ENCODE peak calls at places on chromosome 1, in eight cellular contexts. W is heart right ventricle; D is psoas muscle; R is transverse colon; T is lung; H is CD4-positive, alpha-beta memory T cell; I is PC-9; F is prostate gland. U is an unnamed sample.

GRCh38 chr1:115069186-115069585 is 20.1 kb downstream of the TSPAN2 start:
- DNase-seq in W (no peak), D (no peak), R (no peak), T (no peak), H (no peak), I (peak; percentile 37), F (no peak), U (no peak)

GRCh38 chr1:174023438-174023837 is 1.3 kb upstream of the RC3H1 start:
- DNase-seq in W (no peak), D (no peak), R (peak; percentile 73), T (peak; percentile 40), H (peak; percentile 14), I (peak; percentile 63), F (peak; percentile 78), U (no peak)

GRCh38 chr1:28986296-28986910 is 72.0 kb downstream of the EPB41 start:
- DNase-seq in W (no peak), D (no peak), R (no peak), T (no peak), H (no peak), I (no peak), F (no peak), U (no peak)

GRCh38 chr1:16163882-16164820 is 8.3 kb upstream of the EPHA2 start:
- DNase-seq in W (no peak), D (no peak), R (no peak), T (no peak), H (no peak), I (peak; percentile 70), F (no peak), U (no peak)

GRCh38 chr1:231929311-231929710 is 302.7 kb downstream of the DISC1 start:
- DNase-seq in W (no peak), D (no peak), R (no peak), T (no peak), H (no peak), I (no peak), F (no peak), U (no peak)

GRCh38 chr1:173914366-173914871 is 2.7 kb downstream of the SERPINC1 start:
- DNase-seq in W (no peak), D (no peak), R (peak; percentile 28), T (no peak), H (no peak), I (peak; percentile 23), F (no peak), U (no peak)

GRCh38 chr1:176701151-176701866 is 238.3 kb downstream of the PAPPA2 start:
- DNase-seq in W (no peak), D (no peak), R (no peak), T (no peak), H (no peak), I (no peak), F (no peak), U (no peak)

GRCh38 chr1:116881879-116882520 is 27.7 kb upstream of the PTGFRN start:
- DNase-seq in W (no peak), D (peak; percentile 54), R (peak; percentile 30), T (peak; percentile 51), H (peak; percentile 20), I (peak; percentile 31), F (no peak), U (peak; percentile 44)

GRCh38 chr1:159879977-159880376 is 17.5 kb upstream of the VSIG8 start:
- DNase-seq in W (no peak), D (no peak), R (no peak), T (no peak), H (no peak), I (no peak), F (no peak), U (no peak)

GRCh38 chr1:2135425-2135824 is 59.1 kb downstream of the FAAP20 start:
- DNase-seq in W (peak; percentile 76), D (peak; percentile 35), R (peak; percentile 45), T (peak; percentile 80), H (no peak), I (peak; percentile 95), F (peak; percentile 61), U (no peak)

GRCh38 chr1:12028957-12029511 is 9.7 kb downstream of the MIIP start:
- DNase-seq in W (no peak), D (no peak), R (no peak), T (no peak), H (no peak), I (no peak), F (no peak), U (no peak)

GRCh38 chr1:186082235-186082937 is 292.7 kb downstream of the TPR start:
- DNase-seq in W (peak; percentile 38), D (peak; percentile 60), R (peak; percentile 86), T (peak; percentile 83), H (no peak), I (peak; percentile 49), F (peak; percentile 54), U (peak; percentile 94)

GRCh38 chr1:1304331-1305299 is 3.1 kb downstream of the ACAP3 start:
- DNase-seq in W (peak; percentile 76), D (peak; percentile 77), R (peak; percentile 78), T (peak; percentile 51), H (no peak), I (peak; percentile 53), F (peak; percentile 69), U (peak; percentile 78)

GRCh38 chr1:66788231-66788939 is 12.7 kb downstream of the INSL5 start:
- DNase-seq in W (no peak), D (no peak), R (no peak), T (no peak), H (peak; percentile 27), I (peak; percentile 13), F (no peak), U (no peak)

GRCh38 chr1:179728266-179728665 is 14.8 kb upstream of the FAM163A start:
- DNase-seq in W (no peak), D (no peak), R (no peak), T (no peak), H (no peak), I (no peak), F (no peak), U (no peak)

GRCh38 chr1:212452323-212453155 is 19.8 kb downstream of the NENF start:
- DNase-seq in W (peak; percentile 58), D (peak; percentile 26), R (no peak), T (no peak), H (no peak), I (no peak), F (no peak), U (no peak)

GRCh38 chr1:70090875-70091274 is 114.5 kb downstream of the LRRC40 start:
- DNase-seq in W (no peak), D (no peak), R (no peak), T (no peak), H (no peak), I (peak; percentile 8), F (no peak), U (no peak)

GRCh38 chr1:17016317-17016661 is 4.6 kb upstream of the ATP13A2 start:
- DNase-seq in W (no peak), D (no peak), R (no peak), T (no peak), H (no peak), I (no peak), F (no peak), U (no peak)

DNA sequence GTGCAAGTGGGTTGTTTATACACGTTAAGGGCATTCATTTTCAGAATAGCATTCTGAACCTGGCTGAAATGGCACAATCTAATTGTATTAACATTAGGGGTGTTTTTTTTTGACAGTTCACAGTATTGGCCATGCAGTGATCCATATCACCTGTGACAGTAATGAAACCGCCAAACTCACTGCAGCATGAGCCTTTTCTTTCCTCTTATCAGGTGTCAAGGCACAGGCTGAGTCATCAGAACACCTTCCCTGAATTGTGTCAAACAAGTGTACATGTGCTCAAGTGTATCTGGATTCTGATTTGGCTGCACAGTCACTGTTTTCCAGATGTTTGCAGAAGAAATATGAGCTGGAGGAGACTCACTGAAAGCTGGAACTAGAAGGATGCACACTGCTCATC is 47.7 kb upstream of the C8B start:
- DNase-seq in W (no peak), D (no peak), R (no peak), T (no peak), H (no peak), I (no peak), F (no peak), U (no peak)
- H3K4me1 ChIP-seq in W (peaks cover 14% of the 10 kb centered on the region), D (peaks cover 5% of the 10 kb centered on the region), R (no peaks in the 10 kb centered on the region), T (no peaks in the 10 kb centered on the region), H (no peaks in the 10 kb centered on the region), I (no peaks in the 10 kb centered on the region), F (no peaks in the 10 kb centered on the region), U (no peaks in the 10 kb centered on the region)

DNA sequence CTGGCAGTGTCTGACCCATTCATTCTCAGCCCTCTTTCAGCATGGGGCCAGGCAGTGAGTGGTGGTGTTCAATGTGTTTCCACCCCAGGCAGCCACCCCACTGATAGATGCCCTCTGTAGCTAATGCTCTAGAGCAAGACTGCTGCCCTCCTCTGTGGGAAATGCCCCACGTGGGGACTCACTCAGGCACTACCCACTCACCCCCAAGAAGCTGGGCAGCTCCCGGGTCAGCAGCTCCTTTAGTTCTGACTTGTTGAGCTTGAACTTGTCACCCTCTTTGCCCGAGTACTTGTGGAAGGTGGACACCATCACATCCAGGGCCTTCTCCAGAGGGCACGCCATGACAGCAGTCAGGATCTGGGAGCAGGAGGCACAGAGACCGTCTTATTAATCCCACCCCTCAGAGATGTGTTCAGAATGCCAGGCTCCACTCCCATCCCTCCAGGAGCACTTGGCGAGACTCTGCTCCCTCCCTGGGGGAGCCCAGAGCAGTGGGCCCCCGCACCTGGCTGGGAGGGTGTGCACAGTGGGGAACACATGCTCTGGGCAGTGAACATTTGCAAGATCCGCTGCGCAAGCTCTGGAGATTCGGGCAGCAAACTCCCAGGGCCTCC is 1.0 kb downstream of the S100A4 start:
- DNase-seq in W (no peak), D (no peak), R (no peak), T (no peak), H (no peak), I (no peak), F (no peak), U (no peak)
- H3K4me1 ChIP-seq in W (peaks cover 37% of the 10 kb centered on the region), D (peaks cover 14% of the 10 kb centered on the region), R (peaks cover 63% of the 10 kb centered on the region), T (peaks cover 3% of the 10 kb centered on the region), H (peaks cover 78% of the 10 kb centered on the region), I (peaks cover 92% of the 10 kb centered on the region), F (no peaks in the 10 kb centered on the region), U (peaks cover 33% of the 10 kb centered on the region)

DNA sequence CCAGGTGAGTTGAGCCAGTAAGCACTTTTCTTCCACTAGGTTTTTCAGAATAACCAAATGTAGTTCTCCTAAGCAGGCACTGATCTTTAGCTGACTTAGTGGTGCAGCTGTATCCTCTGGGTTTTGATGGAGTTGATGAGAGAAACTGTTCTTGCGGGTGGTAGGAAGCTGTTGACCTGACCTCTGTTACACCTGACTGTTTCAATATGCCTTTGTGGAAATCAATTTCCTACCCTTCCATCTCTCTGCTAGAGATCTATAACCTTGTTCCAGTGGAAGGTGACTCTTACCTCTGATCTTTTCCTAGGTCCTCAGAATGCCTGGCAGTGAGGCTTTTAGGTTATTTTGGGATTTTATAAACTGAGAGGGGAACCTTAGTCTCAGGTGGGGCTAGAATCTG is 51.6 kb upstream of the MACF1 start:
- DNase-seq in W (no peak), D (no peak), R (no peak), T (no peak), H (no peak), I (no peak), F (no peak), U (no peak)
- H3K4me1 ChIP-seq in W (peaks cover 34% of the 10 kb centered on the region), D (peaks cover 54% of the 10 kb centered on the region), R (peaks cover 18% of the 10 kb centered on the region), T (peaks cover 37% of the 10 kb centered on the region), H (no peaks in the 10 kb centered on the region), I (peaks cover 58% of the 10 kb centered on the region), F (peaks cover 18% of the 10 kb centered on the region), U (peaks cover 6% of the 10 kb centered on the region)

DNA sequence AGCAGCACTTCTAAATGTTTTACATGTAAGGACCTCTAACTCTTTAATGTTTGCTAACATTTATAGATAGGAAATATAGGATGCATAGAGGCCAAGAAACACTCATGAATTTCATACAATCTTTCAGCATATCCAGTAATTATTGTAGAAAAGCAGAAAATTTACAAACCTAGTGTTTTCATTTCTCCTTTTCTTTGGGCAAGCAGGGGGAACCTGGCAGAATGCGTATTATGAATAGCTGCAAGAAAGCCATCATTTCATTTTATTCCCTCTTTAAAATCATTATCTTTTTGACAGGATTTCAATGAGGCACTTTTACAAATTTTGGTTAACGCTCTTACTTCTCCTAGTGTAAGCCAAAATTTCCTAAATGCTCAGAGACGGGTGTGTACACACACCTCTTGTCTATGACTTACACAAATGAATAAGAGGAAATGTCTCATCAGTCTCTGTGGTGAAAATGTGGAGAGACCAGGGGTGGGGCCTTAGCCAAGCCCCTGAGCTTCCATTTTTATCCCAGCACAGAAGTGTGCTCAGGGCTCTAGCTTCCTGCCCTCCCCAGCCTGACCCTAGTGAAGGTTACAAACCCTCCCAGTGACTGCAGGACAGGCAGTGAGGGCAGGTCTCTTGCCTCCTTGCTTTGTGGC is 91.6 kb downstream of the LRRC8C start:
- DNase-seq in W (peak; percentile 19), D (peak; percentile 23), R (peak; percentile 11), T (no peak), H (no peak), I (no peak), F (no peak), U (no peak)
- H3K4me1 ChIP-seq in W (peaks cover 35% of the 10 kb centered on the region), D (peaks cover 3% of the 10 kb centered on the region), R (peaks cover 5% of the 10 kb centered on the region), T (peaks cover 19% of the 10 kb centered on the region), H (peaks cover 65% of the 10 kb centered on the region), I (peaks cover 11% of the 10 kb centered on the region), F (no peaks in the 10 kb centered on the region), U (peaks cover under 1% of the 10 kb centered on the region)